ENCODE peak calls at places on chromosomes 6 and 20, in nine cellular contexts. X is HEK293T; C is NCI-H82; O is iris pigment epithelial cell; L is activated T-cell treated with anti-CD3 and anti-CD28 coated beads for 48 hours; Q is DMS53; Z is adrenal gland; D is AG10803; T is stimulated activated CD4-positive, alpha-beta T cell treated with anti-CD3 and anti-CD28 coated beads, Interleukin-12 subunit alpha, Interleukin-12 subunit beta, amount 100 ng/mL, for 4 hours. U is an unnamed sample.

GRCh38 chr6:127939442-127940066 is 38.7 kb upstream of the THEMIS start:
- DNase-seq in C (no peak), Z (no peak), L (no peak), O (peak), Q (peak), D (peak), T (no peak), X (no peak), U (no peak)

GRCh38 chr20:7085448-7085847 is 318.0 kb downstream of the BMP2 start:
- DNase-seq in O (peak), Q (peak), Z (no peak), C (no peak), L (no peak), D (no peak), T (no peak), X (peak), U (no peak)

GRCh38 chr6:118468682-118469465 is 79.2 kb upstream of the PLN start:
- DNase-seq in Z (peak), C (peak), T (no peak), X (no peak), Q (peak), O (peak), D (no peak), L (no peak), U (no peak)

GRCh38 chr20:63881451-63882226 is 13.3 kb upstream of the DNAJC5 start:
- DNase-seq in X (no peak), L (no peak), O (no peak), Z (no peak), T (no peak), D (no peak), C (no peak), Q (no peak), U (peak)

GRCh38 chr20:63033635-63034510 is 27.1 kb upstream of the BHLHE23 start:
- DNase-seq in Z (no peak), Q (no peak), L (no peak), D (no peak), C (no peak), T (no peak), O (no peak), X (no peak), U (no peak)

GRCh38 chr6:43250992-43251373 is 7.7 kb downstream of the TTBK1 start:
- DNase-seq in O (no peak), X (no peak), Z (no peak), Q (peak), D (no peak), L (no peak), T (no peak), C (peak), U (no peak)

GRCh38 chr20:31879143-31879987 is 8.9 kb downstream of the TTLL9 start:
- DNase-seq in O (peak), D (peak), C (peak), Z (peak), T (peak), Q (peak), L (peak), X (peak), U (peak)

GRCh38 chr6:113560908-113561307 is 296.2 kb upstream of the MARCKS start:
- DNase-seq in T (no peak), X (no peak), L (no peak), O (peak), C (no peak), Z (no peak), Q (peak), D (peak), U (no peak)

GRCh38 chr6:159646731-159647130 is 46.3 kb downstream of the SOD2 start:
- DNase-seq in Z (no peak), C (no peak), D (peak), Q (no peak), T (no peak), L (no peak), X (no peak), O (peak), U (no peak)

U was measured in D341Med.